ENCODE peak calls at places on chromosomes 3 and 15, in four cellular contexts. J is Peyer's patch, E is cardiac muscle cell, F is IMR-90. X is an unnamed sample.

GRCh38 chr15:100958326-100959065 is 39.3 kb downstream of the LRRK1 start:
- DNase-seq in J (no peak), E (peak), F (peak), X (no peak)

GRCh38 chr15:38810686-38811085 is 246.1 kb upstream of the RASGRP1 start:
- DNase-seq in J (no peak), E (no peak), F (peak), X (no peak)

GRCh38 chr3:47907784-47908183 is 104.8 kb downstream of the DHX30 start:
- DNase-seq in J (no peak), E (no peak), F (no peak), X (no peak)

GRCh38 chr15:89199734-89200133 is 21.6 kb downstream of the RLBP1 start:
- DNase-seq in J (no peak), E (peak), F (no peak), X (peak)

GRCh38 chr3:56547486-56547885 is 9.5 kb upstream of the CCDC66 start:
- DNase-seq in J (no peak), E (no peak), F (no peak), X (no peak)

GRCh38 chr3:144085964-144086363 is 114.3 kb downstream of the DIPK2A start:
- DNase-seq in J (no peak), E (no peak), F (peak), X (no peak)

GRCh38 chr3:182913889-182914288 is 66.4 kb downstream of the DCUN1D1 start:
- DNase-seq in J (no peak), E (no peak), F (no peak), X (no peak)

GRCh38 chr15:92883643-92884458 is 16.3 kb upstream of the CHD2 start:
- DNase-seq in J (no peak), E (no peak), F (peak), X (no peak)

GRCh38 chr3:72942427-72942826 is 54.2 kb upstream of the PPP4R2 start:
- DNase-seq in J (no peak), E (no peak), F (no peak), X (no peak)

GRCh38 chr3:108036401-108036800 is 54.4 kb downstream of the CD47 start:
- DNase-seq in J (no peak), E (no peak), F (no peak), X (no peak)

GRCh38 chr15:36590838-36591237 is 11.4 kb downstream of the CDIN1 start:
- DNase-seq in J (no peak), E (no peak), F (peak), X (no peak)

GRCh38 chr3:37607604-37608003 is 254.1 kb upstream of the CTDSPL start:
- DNase-seq in J (no peak), E (no peak), F (no peak), X (no peak)

GRCh38 chr15:34365073-34365825 is 1.7 kb downstream of the LPCAT4 start:
- DNase-seq in J (no peak), E (peak), F (no peak), X (no peak)

GRCh38 chr3:38039899-38040261 is 872 bp downstream of the DLEC1 start:
- DNase-seq in J (peak), E (no peak), F (peak), X (peak)

GRCh38 chr3:170049146-170050000 is 11.6 kb downstream of the GPR160 start:
- DNase-seq in J (no peak), E (no peak), F (peak), X (no peak)

GRCh38 chr15:71607383-71607782 is 203.0 kb upstream of the NR2E3 start:
- DNase-seq in J (no peak), E (no peak), F (no peak), X (no peak)

GRCh38 chr15:63422891-63423290 is 41.2 kb upstream of the CA12 start:
- DNase-seq in J (no peak), E (no peak), F (no peak), X (no peak)

GRCh38 chr15:88701561-88702095 is 62.8 kb downstream of the ISG20 start:
- DNase-seq in J (peak), E (peak), F (no peak), X (no peak)

GRCh38 chr3:177191108-177191779 is 6.0 kb downstream of the TBL1XR1 start:
- DNase-seq in J (no peak), E (no peak), F (no peak), X (no peak)

GRCh38 chr3:172537521-172538158 is 14.4 kb upstream of the TNFSF10 start:
- DNase-seq in J (no peak), E (no peak), F (no peak), X (no peak)

GRCh38 chr3:5692446-5692845 is 504.9 kb downstream of the EDEM1 start:
- DNase-seq in J (no peak), E (no peak), F (no peak), X (no peak)

GRCh38 chr3:188756241-188756640 is 415.5 kb upstream of the TPRG1 start:
- DNase-seq in J (no peak), E (no peak), F (no peak), X (no peak)

GRCh38 chr3:17089314-17089700 is 204.6 kb downstream of the PLCL2 start:
- DNase-seq in J (no peak), E (peak), F (no peak), X (no peak)

GRCh38 chr3:125593991-125594574 is 1.2 kb downstream of the OSBPL11 start:
- DNase-seq in J (no peak), E (no peak), F (no peak), X (no peak)

GRCh38 chr3:23865595-23866396 is 51.0 kb downstream of the NKIRAS1 start:
- DNase-seq in J (no peak), E (peak), F (peak), X (no peak)

GRCh38 chr15:88605507-88606436 is 15.4 kb upstream of the AEN start:
- DNase-seq in J (no peak), E (peak), F (peak), X (no peak)

GRCh38 chr15:58396181-58396580 is 35.6 kb upstream of the LIPC start:
- DNase-seq in J (no peak), E (no peak), F (peak), X (no peak)

GRCh38 chr3:171168086-171168485 is 141.6 kb upstream of the SLC2A2 start:
- DNase-seq in J (no peak), E (peak), F (peak), X (no peak)

GRCh38 chr3:111845996-111846395 is 13.1 kb upstream of the PHLDB2 start:
- DNase-seq in J (no peak), E (no peak), F (peak), X (no peak)

GRCh38 chr3:147008886-147009285 is 397.5 kb downstream of the ZIC4 start:
- DNase-seq in J (no peak), E (no peak), F (no peak), X (no peak)

GRCh38 chr3:129421988-129422745 is 6.3 kb downstream of the EFCAB12 start:
- DNase-seq in J (no peak), E (no peak), F (no peak), X (no peak)
- TF ChIP-seq CTCF in J (no peak), E (peak), F (peak), X (no peak)

GRCh38 chr3:152402698-152403456 is 134.1 kb downstream of the MBNL1 start:
- DNase-seq in J (no peak), E (no peak), F (peak), X (no peak)
- H3K27ac ChIP-seq in J (peak), E (peak), F (no peak), X (peak)

GRCh38 chr3:137647179-137647578 is 116.9 kb upstream of the SOX14 start:
- DNase-seq in J (no peak), E (no peak), F (no peak), X (no peak)
- H3K4me3 ChIP-seq in J (no peak), E (no peak), F (no peak), X (no peak)

GRCh38 chr15:52678036-52678467 is 1.1 kb downstream of the ATOSA start:
- DNase-seq in J (peak), E (peak), F (peak), X (peak)
- TF ChIP-seq CTCF in J (no peak), E (peak), F (peak), X (no peak)

GRCh38 chr3:115040673-115041286 is 106.3 kb downstream of the ZBTB20 start:
- DNase-seq in J (peak), E (peak), F (peak), X (no peak)

GRCh38 chr3:115038831-115039230 is 108.3 kb downstream of the ZBTB20 start:
- DNase-seq in J (no peak), E (no peak), F (no peak), X (no peak)

DNA sequence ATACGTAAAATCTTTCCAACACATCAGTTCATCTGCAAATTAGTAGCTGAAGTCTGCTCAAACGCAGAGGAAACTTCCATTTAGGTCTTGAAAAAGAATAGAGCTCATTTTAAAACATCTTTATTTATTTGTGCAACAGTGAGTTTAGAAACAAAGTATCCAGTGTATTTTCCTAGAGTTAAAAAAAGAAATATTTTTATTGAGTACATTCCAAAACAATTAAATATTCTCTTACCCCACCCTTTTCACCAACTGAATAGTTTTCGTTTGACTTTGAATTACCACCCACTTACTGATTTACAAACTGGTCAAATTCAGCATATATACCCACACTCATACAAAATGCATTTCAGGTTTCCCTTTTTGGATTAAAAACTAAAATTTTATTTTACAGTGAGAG is 104.7 kb downstream of the ZBTB20 start:
- DNase-seq in J (no peak), E (no peak), F (peak), X (no peak)
- H3K27ac ChIP-seq in J (no peak), E (no peak), F (no peak), X (peak)